ENCODE peak calls at places on chromosomes 13 and 19, in eight cellular contexts. One of them, this sample, is unnamed.

GRCh38 chr19:58229255-58229639 is 533 bp downstream of the ZNF544 start:
- DNase-seq in renal cortical epithelial cell: peak
- DNase-seq in NCI-H2081: peak
- DNase-seq in choroid plexus epithelial cell: peak
- DNase-seq in AG04450: no peak
- DNase-seq in H7: peak
- DNase-seq in GM23338: peak
- DNase-seq in GM19239: no peak
- DNase-seq in this sample: no peak

GRCh38 chr13:80360298-80360827 is 19.4 kb upstream of the SPRY2 start:
- DNase-seq in renal cortical epithelial cell: no peak
- DNase-seq in NCI-H2081: no peak
- DNase-seq in choroid plexus epithelial cell: no peak
- DNase-seq in AG04450: no peak
- DNase-seq in H7: no peak
- DNase-seq in GM23338: no peak
- DNase-seq in GM19239: no peak
- DNase-seq in this sample: no peak

GRCh38 chr13:31310781-31311180 is 111.0 kb downstream of the B3GLCT start:
- DNase-seq in renal cortical epithelial cell: peak
- DNase-seq in NCI-H2081: peak
- DNase-seq in choroid plexus epithelial cell: peak
- DNase-seq in AG04450: no peak
- DNase-seq in H7: no peak
- DNase-seq in GM23338: no peak
- DNase-seq in GM19239: no peak
- DNase-seq in this sample: peak

GRCh38 chr19:55173717-55174409 is 6.2 kb downstream of the SYT5 start:
- DNase-seq in renal cortical epithelial cell: peak
- DNase-seq in NCI-H2081: peak
- DNase-seq in choroid plexus epithelial cell: peak
- DNase-seq in AG04450: no peak
- DNase-seq in H7: peak
- DNase-seq in GM23338: peak
- DNase-seq in GM19239: no peak
- DNase-seq in this sample: no peak

GRCh38 chr13:114130708-114131580 is 1.5 kb downstream of the RASA3 start:
- DNase-seq in renal cortical epithelial cell: peak
- DNase-seq in NCI-H2081: no peak
- DNase-seq in choroid plexus epithelial cell: peak
- DNase-seq in AG04450: peak
- DNase-seq in H7: peak
- DNase-seq in GM23338: peak
- DNase-seq in GM19239: no peak
- DNase-seq in this sample: peak

GRCh38 chr13:23600100-23600499 is 29.9 kb downstream of the TNFRSF19 start:
- DNase-seq in renal cortical epithelial cell: no peak
- DNase-seq in NCI-H2081: no peak
- DNase-seq in choroid plexus epithelial cell: no peak
- DNase-seq in AG04450: no peak
- DNase-seq in H7: no peak
- DNase-seq in GM23338: no peak
- DNase-seq in GM19239: no peak
- DNase-seq in this sample: no peak

GRCh38 chr13:40485611-40486517 is 180.6 kb downstream of the FOXO1 start:
- DNase-seq in renal cortical epithelial cell: no peak
- DNase-seq in NCI-H2081: no peak
- DNase-seq in choroid plexus epithelial cell: no peak
- DNase-seq in AG04450: no peak
- DNase-seq in H7: peak
- DNase-seq in GM23338: no peak
- DNase-seq in GM19239: no peak
- DNase-seq in this sample: no peak

GRCh38 chr13:95083758-95084157 is 217.5 kb downstream of the ABCC4 start:
- DNase-seq in renal cortical epithelial cell: peak
- DNase-seq in NCI-H2081: no peak
- DNase-seq in choroid plexus epithelial cell: peak
- DNase-seq in AG04450: peak
- DNase-seq in H7: no peak
- DNase-seq in GM23338: no peak
- DNase-seq in GM19239: no peak
- DNase-seq in this sample: no peak

GRCh38 chr19:58560007-58560887 is 1.8 kb upstream of the UBE2M start:
- DNase-seq in renal cortical epithelial cell: no peak
- DNase-seq in NCI-H2081: no peak
- DNase-seq in choroid plexus epithelial cell: no peak
- DNase-seq in AG04450: no peak
- DNase-seq in H7: no peak
- DNase-seq in GM23338: no peak
- DNase-seq in GM19239: no peak
- DNase-seq in this sample: no peak

GRCh38 chr13:43196171-43196611 is 172.8 kb downstream of the DNAJC15 start:
- DNase-seq in renal cortical epithelial cell: no peak
- DNase-seq in NCI-H2081: no peak
- DNase-seq in choroid plexus epithelial cell: peak
- DNase-seq in AG04450: no peak
- DNase-seq in H7: no peak
- DNase-seq in GM23338: no peak
- DNase-seq in GM19239: no peak
- DNase-seq in this sample: no peak

GRCh38 chr13:49657241-49657641 is 28.9 kb downstream of the ARL11 start:
- DNase-seq in renal cortical epithelial cell: no peak
- DNase-seq in NCI-H2081: no peak
- DNase-seq in choroid plexus epithelial cell: no peak
- DNase-seq in AG04450: no peak
- DNase-seq in H7: peak
- DNase-seq in GM23338: no peak
- DNase-seq in GM19239: no peak
- DNase-seq in this sample: no peak

GRCh38 chr19:8663920-8664670 is 33.7 kb downstream of the NFILZ start:
- DNase-seq in renal cortical epithelial cell: no peak
- DNase-seq in NCI-H2081: no peak
- DNase-seq in choroid plexus epithelial cell: no peak
- DNase-seq in AG04450: no peak
- DNase-seq in H7: peak
- DNase-seq in GM23338: peak
- DNase-seq in GM19239: no peak
- DNase-seq in this sample: no peak

GRCh38 chr19:14430712-14431111 is 2.4 kb upstream of the PKN1 start:
- DNase-seq in renal cortical epithelial cell: no peak
- DNase-seq in NCI-H2081: no peak
- DNase-seq in choroid plexus epithelial cell: no peak
- DNase-seq in AG04450: no peak
- DNase-seq in H7: no peak
- DNase-seq in GM23338: no peak
- DNase-seq in GM19239: no peak
- DNase-seq in this sample: no peak

GRCh38 chr13:75430618-75431209 is 51.3 kb downstream of the TBC1D4 start:
- DNase-seq in renal cortical epithelial cell: no peak
- DNase-seq in NCI-H2081: no peak
- DNase-seq in choroid plexus epithelial cell: no peak
- DNase-seq in AG04450: no peak
- DNase-seq in H7: no peak
- DNase-seq in GM23338: no peak
- DNase-seq in GM19239: no peak
- DNase-seq in this sample: no peak

GRCh38 chr19:27867981-27868380 is 1345.0 kb downstream of the UQCRFS1 start:
- DNase-seq in renal cortical epithelial cell: no peak
- DNase-seq in NCI-H2081: no peak
- DNase-seq in choroid plexus epithelial cell: no peak
- DNase-seq in AG04450: no peak
- DNase-seq in H7: no peak
- DNase-seq in GM23338: no peak
- DNase-seq in GM19239: no peak
- DNase-seq in this sample: no peak

GRCh38 chr19:30004403-30004802 is 62.4 kb downstream of the URI1 start:
- DNase-seq in renal cortical epithelial cell: no peak
- DNase-seq in NCI-H2081: peak
- DNase-seq in choroid plexus epithelial cell: no peak
- DNase-seq in AG04450: no peak
- DNase-seq in H7: no peak
- DNase-seq in GM23338: no peak
- DNase-seq in GM19239: no peak
- DNase-seq in this sample: no peak

GRCh38 chr13:54660277-54660676 is 1631.7 kb downstream of the OLFM4 start:
- DNase-seq in renal cortical epithelial cell: no peak
- DNase-seq in NCI-H2081: no peak
- DNase-seq in choroid plexus epithelial cell: no peak
- DNase-seq in AG04450: no peak
- DNase-seq in H7: no peak
- DNase-seq in GM23338: no peak
- DNase-seq in GM19239: no peak
- DNase-seq in this sample: no peak

GRCh38 chr13:40190656-40191100 is 475.8 kb downstream of the FOXO1 start:
- DNase-seq in renal cortical epithelial cell: peak
- DNase-seq in NCI-H2081: no peak
- DNase-seq in choroid plexus epithelial cell: peak
- DNase-seq in AG04450: no peak
- DNase-seq in H7: no peak
- DNase-seq in GM23338: no peak
- DNase-seq in GM19239: no peak
- DNase-seq in this sample: peak

GRCh38 chr13:36706755-36707154 is 32.9 kb downstream of the SERTM1 start:
- DNase-seq in renal cortical epithelial cell: no peak
- DNase-seq in NCI-H2081: no peak
- DNase-seq in choroid plexus epithelial cell: peak
- DNase-seq in AG04450: peak
- DNase-seq in H7: no peak
- DNase-seq in GM23338: no peak
- DNase-seq in GM19239: no peak
- DNase-seq in this sample: peak

GRCh38 chr19:3471954-3472655 is 8.2 kb downstream of the SMIM24 start:
- DNase-seq in renal cortical epithelial cell: no peak
- DNase-seq in NCI-H2081: no peak
- DNase-seq in choroid plexus epithelial cell: no peak
- DNase-seq in AG04450: no peak
- DNase-seq in H7: peak
- DNase-seq in GM23338: no peak
- DNase-seq in GM19239: no peak
- DNase-seq in this sample: no peak

GRCh38 chr13:98871727-98872126 is 106.1 kb downstream of the DOCK9 start:
- DNase-seq in renal cortical epithelial cell: no peak
- DNase-seq in NCI-H2081: no peak
- DNase-seq in choroid plexus epithelial cell: no peak
- DNase-seq in AG04450: no peak
- DNase-seq in H7: no peak
- DNase-seq in GM23338: no peak
- DNase-seq in GM19239: no peak
- DNase-seq in this sample: no peak

GRCh38 chr13:48078251-48078656 is 16.6 kb downstream of the MED4 start:
- DNase-seq in renal cortical epithelial cell: peak
- DNase-seq in NCI-H2081: no peak
- DNase-seq in choroid plexus epithelial cell: peak
- DNase-seq in AG04450: no peak
- DNase-seq in H7: peak
- DNase-seq in GM23338: peak
- DNase-seq in GM19239: peak
- DNase-seq in this sample: no peak

GRCh38 chr19:39389621-39390414 is 1.1 kb downstream of the PAF1 start:
- DNase-seq in renal cortical epithelial cell: no peak
- DNase-seq in NCI-H2081: no peak
- DNase-seq in choroid plexus epithelial cell: no peak
- DNase-seq in AG04450: no peak
- DNase-seq in H7: no peak
- DNase-seq in GM23338: peak
- DNase-seq in GM19239: no peak
- DNase-seq in this sample: no peak

GRCh38 chr19:50051964-50052363 is 26.2 kb downstream of the ZNF473 start:
- DNase-seq in renal cortical epithelial cell: no peak
- DNase-seq in NCI-H2081: no peak
- DNase-seq in choroid plexus epithelial cell: no peak
- DNase-seq in AG04450: no peak
- DNase-seq in H7: no peak
- DNase-seq in GM23338: no peak
- DNase-seq in GM19239: no peak
- DNase-seq in this sample: no peak

GRCh38 chr19:56538761-56539263 is at the start of gene ZFP28:
- DNase-seq in renal cortical epithelial cell: peak
- DNase-seq in NCI-H2081: peak
- DNase-seq in choroid plexus epithelial cell: no peak
- DNase-seq in AG04450: no peak
- DNase-seq in H7: peak
- DNase-seq in GM23338: peak
- DNase-seq in GM19239: peak
- DNase-seq in this sample: peak

GRCh38 chr13:20181180-20181579 is 11.6 kb downstream of the GJB2 start:
- DNase-seq in renal cortical epithelial cell: no peak
- DNase-seq in NCI-H2081: no peak
- DNase-seq in choroid plexus epithelial cell: no peak
- DNase-seq in AG04450: no peak
- DNase-seq in H7: no peak
- DNase-seq in GM23338: no peak
- DNase-seq in GM19239: no peak
- DNase-seq in this sample: no peak

GRCh38 chr13:27599845-27600553 is 20.3 kb downstream of the LNX2 start:
- DNase-seq in renal cortical epithelial cell: peak
- DNase-seq in NCI-H2081: no peak
- DNase-seq in choroid plexus epithelial cell: peak
- DNase-seq in AG04450: no peak
- DNase-seq in H7: no peak
- DNase-seq in GM23338: peak
- DNase-seq in GM19239: no peak
- DNase-seq in this sample: peak

GRCh38 chr13:110284809-110285519 is 22.0 kb downstream of the COL4A1 start:
- DNase-seq in renal cortical epithelial cell: no peak
- DNase-seq in NCI-H2081: no peak
- DNase-seq in choroid plexus epithelial cell: no peak
- DNase-seq in AG04450: no peak
- DNase-seq in H7: no peak
- DNase-seq in GM23338: no peak
- DNase-seq in GM19239: no peak
- DNase-seq in this sample: no peak

GRCh38 chr13:102002271-102002670 is 399.6 kb downstream of the FGF14 start:
- DNase-seq in renal cortical epithelial cell: no peak
- DNase-seq in NCI-H2081: no peak
- DNase-seq in choroid plexus epithelial cell: peak
- DNase-seq in AG04450: no peak
- DNase-seq in H7: no peak
- DNase-seq in GM23338: no peak
- DNase-seq in GM19239: no peak
- DNase-seq in this sample: no peak

GRCh38 chr19:38869836-38870607 is 8.1 kb downstream of the RINL start:
- DNase-seq in renal cortical epithelial cell: peak
- DNase-seq in NCI-H2081: peak
- DNase-seq in choroid plexus epithelial cell: peak
- DNase-seq in AG04450: no peak
- DNase-seq in H7: peak
- DNase-seq in GM23338: peak
- DNase-seq in GM19239: peak
- DNase-seq in this sample: peak